ENCODE peak calls at places on chromosomes 1 and 21, in six cellular contexts. A is GM23248, M is fibroblast of lung, X is astrocyte, T is hepatocyte, E is PC-3. F is an unnamed sample. For H3K36me3, the result is how much of the 10 kb centered on the place peaks cover.

GRCh38 chr1:247923941-247924340 is 748 bp upstream of the OR2AJ1 start:
- DNase-seq in A (no peak), M (no peak), X (no peak), T (no peak), E (no peak), F (no peak)

GRCh38 chr1:245996806-245997205 is 510.3 kb downstream of the SMYD3 start:
- DNase-seq in A (no peak), M (no peak), X (no peak), T (no peak), E (no peak), F (no peak)

GRCh38 chr1:113765306-113765705 is 6.0 kb upstream of the PHTF1 start:
- DNase-seq in A (peak), M (peak), X (peak), T (no peak), E (no peak), F (no peak)

GRCh38 chr1:213940947-213941346 is 46.8 kb upstream of the PROX1 start:
- DNase-seq in A (no peak), M (no peak), X (no peak), T (no peak), E (no peak), F (no peak)

GRCh38 chr1:76082084-76082483 is 7.5 kb downstream of the ST6GALNAC3 start:
- DNase-seq in A (no peak), M (no peak), X (no peak), T (no peak), E (no peak), F (no peak)

GRCh38 chr21:29578306-29578705 is 279.6 kb downstream of the BACH1 start:
- DNase-seq in A (no peak), M (no peak), X (no peak), T (no peak), E (no peak), F (no peak)

GRCh38 chr1:72202761-72203160 is 79.6 kb downstream of the NEGR1 start:
- DNase-seq in A (peak), M (no peak), X (no peak), T (no peak), E (peak), F (no peak)

GRCh38 chr1:173414136-173414535 is 63.0 kb upstream of the PRDX6 start:
- DNase-seq in A (no peak), M (no peak), X (no peak), T (no peak), E (no peak), F (no peak)

GRCh38 chr1:156865865-156866678 is 5.4 kb downstream of the NTRK1 start:
- DNase-seq in A (no peak), M (no peak), X (no peak), T (no peak), E (no peak), F (no peak)

GRCh38 chr1:200206340-200206739 is 178.8 kb downstream of the NR5A2 start:
- DNase-seq in A (peak), M (peak), X (peak), T (no peak), E (peak), F (peak)

GRCh38 chr1:31372051-31372450 is 825 bp downstream of the FABP3 start:
- DNase-seq in A (no peak), M (no peak), X (no peak), T (no peak), E (no peak), F (no peak)

GRCh38 chr1:236185687-236186086 is 43.3 kb downstream of the GPR137B start:
- DNase-seq in A (no peak), M (no peak), X (no peak), T (no peak), E (no peak), F (no peak)

GRCh38 chr1:200372885-200373181 is 37.0 kb downstream of the ZNF281 start:
- DNase-seq in A (no peak), M (no peak), X (no peak), T (no peak), E (no peak), F (no peak)

GRCh38 chr1:203522237-203522636 is 28.3 kb downstream of the OPTC start:
- DNase-seq in A (peak), M (no peak), X (no peak), T (no peak), E (no peak), F (no peak)

GRCh38 chr21:42160111-42160949 is 58.6 kb upstream of the ABCG1 start:
- DNase-seq in A (no peak), M (no peak), X (no peak), T (no peak), E (no peak), F (no peak)

GRCh38 chr1:98723574-98723973 is 62.1 kb downstream of the SNX7 start:
- DNase-seq in A (no peak), M (no peak), X (no peak), T (no peak), E (no peak), F (no peak)

GRCh38 chr1:77671836-77672235 is 10.6 kb downstream of the ZZZ3 start:
- DNase-seq in A (peak), M (peak), X (peak), T (no peak), E (peak), F (no peak)

GRCh38 chr1:208089971-208090755 is 154.0 kb downstream of the PLXNA2 start:
- DNase-seq in A (peak), M (peak), X (peak), T (no peak), E (no peak), F (no peak)

GRCh38 chr1:8465692-8466091 is 147.8 kb downstream of the SLC45A1 start:
- DNase-seq in A (peak), M (no peak), X (no peak), T (no peak), E (no peak), F (no peak)

GRCh38 chr1:205746757-205747412 is 3.1 kb downstream of the NUCKS1 start:
- DNase-seq in A (peak), M (peak), X (peak), T (no peak), E (no peak), F (no peak)

GRCh38 chr1:205744403-205744802 is 5.6 kb downstream of the NUCKS1 start:
- DNase-seq in A (no peak), M (no peak), X (no peak), T (no peak), E (no peak), F (no peak)

GRCh38 chr1:205743977-205744376 is 6.0 kb downstream of the NUCKS1 start:
- DNase-seq in A (no peak), M (no peak), X (no peak), T (no peak), E (no peak), F (no peak)

GRCh38 chr1:205739348-205740160 is 10.4 kb downstream of the NUCKS1 start:
- DNase-seq in A (peak), M (peak), X (peak), T (no peak), E (no peak), F (no peak)

GRCh38 chr1:205741681-205742080 is 8.3 kb downstream of the NUCKS1 start:
- DNase-seq in A (no peak), M (no peak), X (no peak), T (no peak), E (no peak), F (no peak)
- H3K36me3 ChIP-seq in A (under half), M (under half), X (under half), T (under half), E (under half), F (under half)

DNA sequence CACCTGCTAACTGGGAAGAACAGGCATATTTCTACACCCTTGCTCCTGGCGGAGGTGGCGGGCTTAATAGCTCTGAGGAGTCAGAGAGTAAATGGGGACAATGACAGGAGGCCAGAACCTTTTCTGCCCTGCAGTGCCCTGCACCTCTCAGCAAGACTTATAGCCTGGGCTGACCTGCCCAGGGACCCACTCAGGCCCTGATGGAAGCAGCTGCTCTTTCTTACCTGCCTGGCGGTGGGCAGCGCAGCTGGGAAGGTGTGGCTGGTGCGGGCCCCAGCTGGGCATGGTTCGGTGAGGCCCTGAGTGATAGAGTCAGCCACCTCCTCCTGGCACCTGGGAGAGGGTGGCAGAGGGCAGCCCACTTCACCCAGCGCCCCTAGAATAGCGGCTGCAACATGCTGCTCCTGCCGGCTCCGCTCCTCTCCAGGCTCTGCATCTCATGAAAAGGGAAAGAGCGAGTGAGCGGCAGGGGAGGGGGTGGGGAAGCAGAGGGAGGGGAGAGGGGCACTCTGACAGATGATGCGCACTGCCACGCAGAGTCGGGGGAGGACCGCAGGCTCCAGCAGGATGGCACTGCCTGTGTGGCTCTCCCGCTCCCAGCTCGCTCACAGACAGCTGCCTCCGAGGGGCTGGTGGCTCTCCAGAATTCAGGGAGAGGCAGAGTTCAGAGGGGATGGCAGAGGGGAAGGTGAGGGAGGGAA is at the start of gene RGS8:
- DNase-seq in A (no peak), M (no peak), X (no peak), T (no peak), E (no peak), F (no peak)
- H2AFZ ChIP-seq in A (no peak), M (no peak), X (no peak), T (no peak), E (no peak), F (no peak)

DNA sequence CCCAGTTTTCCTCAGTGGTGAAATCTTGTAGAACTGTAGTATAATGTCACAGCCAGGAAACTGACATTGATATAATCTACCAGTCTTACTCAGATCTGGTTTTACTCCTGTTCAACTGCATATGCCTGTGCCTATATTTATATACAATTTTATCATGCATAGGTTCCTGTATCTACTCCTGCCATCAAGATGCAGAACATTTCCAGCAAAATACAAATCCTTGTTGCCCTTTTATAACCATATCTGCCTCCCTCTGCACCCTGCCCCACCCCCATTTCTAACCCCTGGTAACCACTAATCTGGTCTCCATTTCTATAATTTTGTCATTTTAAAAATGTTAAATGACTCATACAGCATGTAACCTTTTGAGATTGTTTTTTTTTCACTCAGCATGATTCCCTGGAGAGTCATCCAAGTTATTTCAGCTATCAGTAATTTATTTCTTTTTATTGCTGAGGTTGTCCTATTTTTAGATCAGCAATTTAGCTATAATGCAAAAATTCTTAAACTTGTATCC is 8.1 kb downstream of the UTP25 start:
- DNase-seq in A (peak), M (peak), X (peak), T (no peak), E (no peak), F (no peak)
- H3K36me3 ChIP-seq in A (half or more), M (under half), X (half or more), T (under half), E (half or more), F (under half)

GRCh38 chr1:67713071-67713806 is 28.2 kb downstream of the GADD45A start:
- DNase-seq in A (peak), M (peak), X (peak), T (peak), E (peak), F (no peak)
- H2AFZ ChIP-seq in A (no peak), M (no peak), X (no peak), T (no peak), E (peak), F (no peak)

GRCh38 chr1:171563675-171564074 is 58.4 kb upstream of the MYOCOS start:
- DNase-seq in A (peak), M (peak), X (peak), T (no peak), E (peak), F (no peak)
- H3K36me3 ChIP-seq in A (half or more), M (under half), X (under half), T (under half), E (half or more), F (under half)

GRCh38 chr1:218823291-218823900 is 350.3 kb upstream of the LYPLAL1 start:
- DNase-seq in A (peak), M (peak), X (peak), T (no peak), E (peak), F (no peak)
- H2AFZ ChIP-seq in A (no peak), M (no peak), X (peak), T (no peak), E (peak), F (peak)